ENCODE peak calls at places on chromosome 6, in seven cellular contexts. I is RWPE2, M is psoas muscle, W is adrenal gland, D is OCI-LY7, G is neural progenitor cell, H is tibial nerve. J is an unnamed sample. For H3K4me1, the result is how much of the 10 kb centered on the place peaks cover.

GRCh38 chr6:166346995-166347394 is 4.7 kb upstream of the SFT2D1 start:
- DNase-seq in W (no peak), H (no peak), I (no peak), D (no peak), G (no peak), M (no peak), J (no peak)

GRCh38 chr6:100622907-100623692 is 158.4 kb upstream of the SIM1 start:
- DNase-seq in H (no peak), W (no peak), D (no peak), I (no peak), M (no peak), G (no peak), J (no peak)

GRCh38 chr6:125584468-125584939 is 164.9 kb upstream of the HEY2 start:
- DNase-seq in I (no peak), M (peak), D (no peak), H (no peak), G (peak), W (no peak), J (peak)

GRCh38 chr6:96812077-96812703 is 25.1 kb downstream of the GPR63 start:
- DNase-seq in I (no peak), W (no peak), H (no peak), D (no peak), G (no peak), M (no peak), J (no peak)

GRCh38 chr6:40425192-40425919 is 161.8 kb downstream of the LRFN2 start:
- DNase-seq in M (no peak), W (no peak), I (no peak), G (no peak), D (no peak), H (no peak), J (no peak)

GRCh38 chr6:3542032-3542640 is 85.3 kb upstream of the SLC22A23 start:
- DNase-seq in M (no peak), I (no peak), W (no peak), G (no peak), D (no peak), H (no peak), J (no peak)

GRCh38 chr6:28807682-28808280 is 116.0 kb downstream of the TRIM27 start:
- DNase-seq in H (no peak), D (peak), G (peak), M (no peak), W (no peak), I (no peak), J (no peak)

GRCh38 chr6:110633731-110634130 is 157.3 kb upstream of the SLC22A16 start:
- DNase-seq in M (no peak), I (no peak), W (no peak), G (no peak), H (no peak), D (no peak), J (no peak)

GRCh38 chr6:142945446-142946180 is 637 bp upstream of the HIVEP2 start:
- DNase-seq in I (peak), M (no peak), G (peak), W (peak), H (peak), D (peak), J (peak)

GRCh38 chr6:30985490-30985889 is 2.0 kb downstream of the MUC21 start:
- DNase-seq in G (no peak), D (no peak), H (no peak), I (no peak), M (no peak), W (no peak), J (peak)

GRCh38 chr6:118509009-118509617 is 39.0 kb upstream of the PLN start:
- DNase-seq in G (peak), W (no peak), M (no peak), H (no peak), I (no peak), D (peak), J (no peak)

GRCh38 chr6:143346004-143346403 is 104.5 kb downstream of the ADAT2 start:
- DNase-seq in H (no peak), M (no peak), G (no peak), W (no peak), I (no peak), D (no peak), J (no peak)

GRCh38 chr6:34095136-34095505 is 50.8 kb downstream of the GRM4 start:
- DNase-seq in D (no peak), W (no peak), M (no peak), H (no peak), I (no peak), G (no peak), J (no peak)

GRCh38 chr6:163417595-163417994 is 3.1 kb downstream of the QKI start:
- DNase-seq in M (no peak), I (no peak), H (no peak), W (no peak), G (no peak), D (no peak), J (no peak)

GRCh38 chr6:155889405-155889804 is 433.8 kb upstream of the NOX3 start:
- DNase-seq in H (no peak), I (no peak), W (no peak), M (no peak), D (no peak), G (peak), J (no peak)

GRCh38 chr6:121733216-121733615 is 297.8 kb downstream of the GJA1 start:
- DNase-seq in W (no peak), H (no peak), M (no peak), G (no peak), D (no peak), I (no peak), J (no peak)

GRCh38 chr6:159212026-159212425 is 42.8 kb downstream of the FNDC1 start:
- DNase-seq in G (no peak), D (peak), M (no peak), W (no peak), I (no peak), H (no peak), J (peak)

GRCh38 chr6:135212935-135213334 is 31.8 kb downstream of the MYB start:
- DNase-seq in G (no peak), I (no peak), W (no peak), M (no peak), H (no peak), D (no peak), J (no peak)

GRCh38 chr6:157346371-157346770 is 23.1 kb upstream of the TMEM242 start:
- DNase-seq in M (no peak), D (no peak), W (no peak), H (no peak), G (no peak), I (no peak), J (no peak)

GRCh38 chr6:4670295-4670694 is 105.9 kb upstream of the CDYL start:
- DNase-seq in W (no peak), G (no peak), I (no peak), M (no peak), D (no peak), H (no peak), J (no peak)

GRCh38 chr6:70849348-70850069 is 107.4 kb downstream of the B3GAT2 start:
- DNase-seq in M (no peak), W (no peak), I (no peak), H (no peak), G (no peak), D (no peak), J (no peak)

GRCh38 chr6:158970640-158971291 is 29.2 kb downstream of the RSPH3 start:
- DNase-seq in G (peak), W (peak), D (no peak), I (no peak), M (no peak), H (no peak), J (no peak)

GRCh38 chr6:143872211-143872610 is 7.9 kb downstream of the ZC2HC1B start:
- DNase-seq in I (no peak), D (no peak), W (no peak), H (no peak), G (no peak), M (no peak), J (no peak)

GRCh38 chr6:26205625-26206574 is 118.7 kb downstream of the HFE start:
- DNase-seq in H (no peak), I (no peak), W (no peak), G (no peak), D (peak), M (no peak), J (no peak)

DNA sequence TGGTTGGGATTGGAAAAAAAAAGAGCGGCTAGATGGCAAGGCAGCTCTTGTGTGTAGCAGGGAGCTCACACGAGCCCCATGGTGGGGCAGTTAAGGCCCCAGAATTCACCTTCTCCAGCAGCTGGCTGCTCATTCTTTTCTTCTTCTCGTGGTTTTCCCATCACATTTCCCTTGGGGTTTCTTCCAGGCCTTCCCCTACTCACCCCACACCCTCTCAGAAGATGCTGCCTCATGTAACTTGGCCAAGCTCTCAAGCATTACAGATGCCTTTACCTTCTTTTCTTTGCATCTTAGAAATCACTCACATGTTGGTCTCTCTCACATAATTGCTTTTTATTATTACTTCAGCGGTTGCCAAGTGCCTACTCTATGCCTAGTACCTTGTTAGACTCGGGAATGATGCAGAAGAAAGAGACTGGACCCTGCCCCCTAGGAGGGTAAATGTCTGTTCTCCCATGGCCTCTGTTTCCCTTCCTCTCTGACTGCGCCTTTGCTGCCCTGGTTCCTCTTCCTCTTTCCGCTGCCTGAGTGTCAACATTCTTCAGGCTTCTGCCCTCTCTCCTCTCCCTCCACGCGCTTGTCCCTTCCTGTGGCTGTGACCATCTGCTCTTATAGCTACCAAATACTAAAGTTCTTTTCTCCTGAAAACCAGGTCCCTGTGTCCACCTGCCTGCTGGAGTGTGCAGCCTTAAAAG is 28.6 kb downstream of the PPARD start:
- DNase-seq in D (peak), H (no peak), G (no peak), M (no peak), I (no peak), W (no peak), J (peak)
- H3K4me3 ChIP-seq in D (no peak), H (no peak), G (no peak), M (no peak), I (no peak), W (no peak), J (no peak)

DNA sequence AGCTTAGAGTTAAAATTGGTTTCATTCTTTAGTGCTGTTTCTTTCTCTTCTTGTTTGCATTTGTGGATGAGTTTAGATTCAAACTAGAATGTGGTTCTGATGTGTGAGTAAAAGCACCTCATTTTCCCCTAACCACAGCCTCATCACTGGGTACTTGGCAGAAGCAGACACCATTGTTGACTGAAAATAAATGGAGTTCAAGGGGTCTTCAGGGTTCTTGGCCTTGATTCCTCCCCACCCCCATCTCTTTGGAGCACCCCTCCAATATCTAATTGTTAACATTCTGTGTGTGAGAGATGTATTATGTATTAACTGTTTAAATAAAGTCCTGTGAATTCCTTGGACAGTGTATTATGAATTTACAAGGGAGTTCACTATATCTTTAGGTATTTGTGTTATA is 59.6 kb downstream of the JARID2 start:
- DNase-seq in M (no peak), H (no peak), G (no peak), D (no peak), W (no peak), I (no peak), J (no peak)
- H3K4me1 ChIP-seq in M (half or more), H (half or more), G (half or more), D (half or more), W (half or more), I (under half), J (under half)

GRCh38 chr6:145139451-145139850 is 595.9 kb downstream of the EPM2A start:
- DNase-seq in M (no peak), G (peak), I (no peak), D (no peak), H (no peak), W (no peak), J (peak)

GRCh38 chr6:145132709-145133108 is 602.6 kb downstream of the EPM2A start:
- DNase-seq in D (no peak), M (no peak), H (no peak), W (no peak), G (no peak), I (no peak), J (no peak)

GRCh38 chr6:145138469-145139185 is 596.7 kb downstream of the EPM2A start:
- DNase-seq in H (no peak), G (peak), M (no peak), W (no peak), D (no peak), I (no peak), J (no peak)

GRCh38 chr6:145137425-145137824 is 597.9 kb downstream of the EPM2A start:
- DNase-seq in I (no peak), D (no peak), H (no peak), M (no peak), G (no peak), W (no peak), J (no peak)

DNA sequence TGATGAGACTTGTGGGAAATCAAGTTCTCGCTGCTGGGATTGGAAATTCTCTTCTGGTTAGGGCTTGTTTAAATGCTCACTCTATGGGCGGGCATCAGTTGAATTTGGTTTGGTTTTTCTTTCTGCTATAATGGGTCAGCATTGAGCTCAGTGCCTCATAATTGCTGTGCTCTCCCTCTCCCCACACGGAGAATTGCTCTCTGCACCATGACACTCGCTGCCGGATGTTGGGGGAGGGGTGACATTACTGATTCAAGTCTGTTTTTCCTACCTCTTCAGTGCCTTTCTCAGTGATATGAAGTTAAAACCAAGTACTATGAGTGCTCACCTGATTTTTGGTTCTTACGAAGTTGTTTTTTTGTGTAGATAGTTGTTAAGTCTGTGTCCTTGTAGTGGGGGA is 599.6 kb downstream of the EPM2A start:
- DNase-seq in H (no peak), D (no peak), M (no peak), G (no peak), W (no peak), I (no peak), J (no peak)
- H3K4me3 ChIP-seq in H (no peak), D (no peak), M (no peak), G (no peak), W (no peak), I (no peak), J (no peak)

GRCh38 chr6:356828-357251 is 34.7 kb upstream of the IRF4 start:
- DNase-seq in D (peak), I (no peak), W (no peak), G (no peak), M (no peak), H (no peak), J (peak)

GRCh38 chr6:354631-355280 is 36.8 kb upstream of the IRF4 start:
- DNase-seq in M (no peak), H (no peak), W (no peak), D (peak), I (no peak), G (no peak), J (no peak)

GRCh38 chr6:353642-354614 is 37.6 kb upstream of the IRF4 start:
- DNase-seq in I (no peak), M (no peak), G (no peak), W (no peak), H (no peak), D (no peak), J (no peak)

GRCh38 chr6:355809-356208 is 35.7 kb upstream of the IRF4 start:
- DNase-seq in D (peak), M (no peak), G (peak), H (no peak), W (no peak), I (no peak), J (no peak)

DNA sequence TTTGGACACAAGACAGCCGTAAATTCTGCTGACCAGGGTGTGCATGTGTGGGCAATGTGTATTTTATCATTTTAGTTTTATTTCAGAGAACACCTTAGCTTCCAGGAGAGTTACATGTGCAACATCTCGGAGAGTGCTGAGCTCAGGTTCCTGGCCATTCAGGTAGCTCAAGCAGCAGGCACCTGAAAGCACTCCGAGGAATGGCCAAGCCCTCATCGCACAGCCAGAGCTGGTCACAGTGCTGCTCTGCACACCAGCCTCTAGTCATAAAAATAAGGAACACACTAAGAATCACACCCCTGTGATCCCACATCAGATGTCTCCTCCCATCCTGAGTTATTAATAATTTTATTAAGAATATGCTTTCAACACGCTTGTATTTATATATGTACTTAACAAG is 36.2 kb upstream of the IRF4 start:
- DNase-seq in D (no peak), M (no peak), W (no peak), G (no peak), H (no peak), I (no peak), J (no peak)
- H3K4me1 ChIP-seq in D (half or more), M (under half), W (under half), G (under half), H (under half), I (under half), J (under half)

DNA sequence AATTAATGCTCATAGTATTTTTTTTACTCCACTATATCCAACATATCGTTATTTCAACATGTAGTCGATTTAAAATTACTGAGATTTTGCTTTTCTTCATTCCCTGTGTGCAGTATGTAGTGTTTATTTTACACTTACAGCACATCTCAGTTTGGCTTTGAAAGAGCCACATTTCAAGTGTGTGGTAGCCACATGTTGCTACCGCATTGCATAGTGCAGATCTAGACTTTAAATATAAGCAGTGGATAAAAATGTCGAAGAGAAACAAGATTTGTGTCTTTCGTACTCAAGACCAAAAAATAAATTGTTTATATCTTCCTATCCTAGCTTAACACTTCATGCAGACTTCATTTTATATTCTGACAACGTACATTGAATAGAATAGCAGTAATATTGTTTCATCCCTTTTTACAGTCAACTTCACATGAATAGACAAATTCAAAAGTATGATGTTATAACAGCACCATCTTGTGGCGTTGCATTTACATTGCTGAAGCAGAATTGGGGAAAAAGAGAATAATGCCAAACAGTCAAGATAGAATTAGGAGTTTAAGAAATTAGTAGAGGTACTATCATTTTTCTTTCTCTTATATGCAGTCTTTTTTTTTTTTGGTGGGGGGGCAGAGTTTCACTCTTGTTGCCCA is 29.9 kb downstream of the FBXO5 start:
- DNase-seq in G (peak), D (peak), I (no peak), W (no peak), M (no peak), H (no peak), J (no peak)
- H3K4me3 ChIP-seq in G (no peak), D (no peak), I (no peak), W (no peak), M (no peak), H (no peak), J (no peak)

DNA sequence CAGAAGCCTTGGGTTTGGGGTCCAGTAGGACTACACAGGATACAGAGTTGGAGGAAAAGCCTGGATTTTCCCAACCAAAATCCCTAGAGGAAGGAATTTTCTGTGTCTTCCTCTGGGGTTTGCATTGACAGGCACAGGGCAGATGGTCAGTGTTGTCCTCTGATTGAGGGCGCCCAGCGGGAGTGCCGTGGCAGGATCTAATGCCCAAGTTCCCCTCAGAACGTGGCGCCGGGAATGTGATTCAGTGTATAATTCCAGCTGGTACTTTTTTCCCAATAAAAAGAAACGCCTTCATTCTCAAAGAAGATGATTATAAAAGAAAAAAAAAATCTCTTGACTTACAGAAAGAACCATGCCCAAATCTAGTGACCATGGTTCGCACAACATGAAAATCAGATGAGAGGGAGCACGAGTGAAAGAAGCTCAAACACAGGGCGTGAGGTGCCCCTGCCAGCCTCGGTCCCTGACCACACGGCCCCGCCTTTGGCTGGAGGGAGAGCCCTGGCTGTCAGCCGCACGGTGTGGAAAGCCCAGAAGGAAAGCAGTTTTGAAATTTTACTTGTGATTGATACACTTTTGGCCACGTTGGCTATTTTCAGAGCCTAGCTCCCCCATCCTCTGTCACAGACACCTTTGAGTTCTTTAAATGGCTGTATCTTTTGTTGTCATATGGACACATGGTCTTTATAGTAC is 31.6 kb downstream of the VEGFA start:
- DNase-seq in G (no peak), M (no peak), H (no peak), W (no peak), I (no peak), D (no peak), J (peak)
- H3K4me1 ChIP-seq in G (under half), M (under half), H (under half), W (under half), I (under half), D (under half), J (half or more)